ENCODE peak calls at places on chromosomes 16 and 17, in eight cellular contexts. W is AG04449, T is NCI-H510A treated with DMSO at 0.1 percent for 48 hours, O is GM13977, B is endodermal cell, K is A172, Q is astrocyte, M is RWPE1. I is an unnamed sample.

GRCh38 chr16:23060458-23061320 is 88.6 kb downstream of the USP31 start:
- DNase-seq in W (no peak), T (peak), O (peak), B (peak), K (peak), Q (peak), M (peak), I (peak)

GRCh38 chr16:50458694-50459271 is 89.4 kb upstream of the NKD1 start:
- DNase-seq in W (no peak), T (peak), O (no peak), B (peak), K (no peak), Q (no peak), M (no peak), I (no peak)

GRCh38 chr16:71552698-71553503 is 24.0 kb downstream of the TAT start:
- DNase-seq in W (no peak), T (no peak), O (no peak), B (peak), K (no peak), Q (no peak), M (no peak), I (no peak)

GRCh38 chr17:16281351-16281750 is 64.3 kb downstream of the PIGL start:
- DNase-seq in W (peak), T (no peak), O (no peak), B (no peak), K (peak), Q (peak), M (no peak), I (no peak)

GRCh38 chr17:81403040-81403467 is 7.8 kb downstream of the BAHCC1 start:
- DNase-seq in W (no peak), T (no peak), O (no peak), B (peak), K (no peak), Q (no peak), M (no peak), I (no peak)

GRCh38 chr16:10180771-10181163 is 1.5 kb downstream of the GRIN2A start:
- DNase-seq in W (no peak), T (no peak), O (peak), B (peak), K (no peak), Q (no peak), M (no peak), I (no peak)

GRCh38 chr17:77315551-77316190 is 174.9 kb downstream of the SEC14L1 start:
- DNase-seq in W (no peak), T (no peak), O (no peak), B (peak), K (peak), Q (no peak), M (no peak), I (no peak)

GRCh38 chr16:64182985-64183384 is 938.9 kb downstream of the CDH11 start:
- DNase-seq in W (no peak), T (no peak), O (no peak), B (no peak), K (no peak), Q (no peak), M (no peak), I (no peak)

GRCh38 chr17:48723555-48724239 is 712 bp downstream of the PRAC2 start:
- DNase-seq in W (no peak), T (peak), O (no peak), B (peak), K (no peak), Q (no peak), M (no peak), I (no peak)

GRCh38 chr17:66715745-66716156 is 119.2 kb upstream of the CACNG5 start:
- DNase-seq in W (peak), T (peak), O (peak), B (peak), K (peak), Q (peak), M (peak), I (peak)

GRCh38 chr16:72961115-72961832 is 86.7 kb downstream of the ZFHX3 start:
- DNase-seq in W (no peak), T (peak), O (no peak), B (no peak), K (no peak), Q (no peak), M (peak), I (peak)

GRCh38 chr16:48829361-48829760 is 219.4 kb upstream of the N4BP1 start:
- DNase-seq in W (no peak), T (no peak), O (no peak), B (peak), K (no peak), Q (no peak), M (no peak), I (no peak)

GRCh38 chr16:89565506-89566372 is 5.3 kb downstream of the RPL13 start:
- DNase-seq in W (no peak), T (peak), O (no peak), B (peak), K (no peak), Q (peak), M (peak), I (no peak)

GRCh38 chr17:57107498-57108101 is 22.6 kb downstream of the AKAP1 start:
- DNase-seq in W (no peak), T (peak), O (no peak), B (peak), K (peak), Q (peak), M (peak), I (peak)

GRCh38 chr17:28745052-28745776 is 1.4 kb downstream of the TRAF4 start:
- DNase-seq in W (no peak), T (peak), O (no peak), B (peak), K (peak), Q (peak), M (no peak), I (peak)

GRCh38 chr16:1066584-1067172 is 5.9 kb upstream of the SSTR5 start:
- DNase-seq in W (no peak), T (no peak), O (no peak), B (no peak), K (no peak), Q (no peak), M (no peak), I (no peak)

GRCh38 chr17:57715981-57716380 is 29.1 kb downstream of the CCDC182 start:
- DNase-seq in W (no peak), T (no peak), O (no peak), B (no peak), K (no peak), Q (no peak), M (no peak), I (no peak)

GRCh38 chr16:31118223-31119155 is 1.0 kb downstream of the KAT8 start:
- DNase-seq in W (peak), T (no peak), O (no peak), B (no peak), K (no peak), Q (peak), M (peak), I (no peak)

GRCh38 chr17:38750044-38750311 is 1.8 kb upstream of the PCGF2 start:
- DNase-seq in W (no peak), T (no peak), O (no peak), B (no peak), K (no peak), Q (no peak), M (no peak), I (no peak)

GRCh38 chr16:1193825-1194581 is 31.1 kb downstream of the TPSG1 start:
- DNase-seq in W (no peak), T (no peak), O (no peak), B (peak), K (no peak), Q (no peak), M (no peak), I (no peak)

GRCh38 chr16:813916-814412 is 13.4 kb upstream of the GNG13 start:
- DNase-seq in W (no peak), T (no peak), O (no peak), B (no peak), K (no peak), Q (no peak), M (no peak), I (no peak)

GRCh38 chr17:7825206-7825980 is 8.6 kb upstream of the KDM6B start:
- DNase-seq in W (no peak), T (no peak), O (no peak), B (peak), K (peak), Q (no peak), M (no peak), I (no peak)

GRCh38 chr16:983044-984030 is 1.8 kb downstream of the SOX8 start:
- DNase-seq in W (no peak), T (no peak), O (no peak), B (no peak), K (no peak), Q (no peak), M (no peak), I (no peak)

GRCh38 chr16:15650698-15651161 is 685 bp downstream of the NDE1 start:
- DNase-seq in W (no peak), T (peak), O (peak), B (peak), K (peak), Q (no peak), M (peak), I (no peak)

GRCh38 chr16:28495098-28495793 is 803 bp downstream of the APOBR start:
- DNase-seq in W (no peak), T (no peak), O (peak), B (no peak), K (no peak), Q (no peak), M (no peak), I (no peak)

GRCh38 chr16:8716592-8716991 is 42.2 kb downstream of the ABAT start:
- DNase-seq in W (no peak), T (peak), O (no peak), B (no peak), K (no peak), Q (peak), M (peak), I (peak)

GRCh38 chr16:83403751-83404150 is 404.0 kb upstream of the HSBP1 start:
- DNase-seq in W (no peak), T (no peak), O (no peak), B (no peak), K (peak), Q (peak), M (peak), I (no peak)

GRCh38 chr17:44279586-44280344 is 11.8 kb upstream of the SLC4A1 start:
- DNase-seq in W (peak), T (no peak), O (peak), B (peak), K (peak), Q (peak), M (peak), I (no peak)

GRCh38 chr17:38728290-38728831 is 1.8 kb upstream of the CISD3 start:
- DNase-seq in W (no peak), T (no peak), O (no peak), B (no peak), K (no peak), Q (no peak), M (no peak), I (no peak)

GRCh38 chr17:36911007-36911406 is 26.3 kb upstream of the LHX1 start:
- DNase-seq in W (no peak), T (no peak), O (no peak), B (no peak), K (no peak), Q (no peak), M (no peak), I (no peak)

GRCh38 chr16:30032083-30032819 is 1.2 kb upstream of the TLCD3B start:
- DNase-seq in W (no peak), T (peak), O (peak), B (peak), K (peak), Q (peak), M (peak), I (peak)

GRCh38 chr16:49838639-49839461 is 17.1 kb downstream of the ZNF423 start:
- DNase-seq in W (no peak), T (no peak), O (no peak), B (peak), K (no peak), Q (no peak), M (no peak), I (no peak)

GRCh38 chr16:21100447-21100846 is 50.2 kb downstream of the DNAH3 start:
- DNase-seq in W (no peak), T (no peak), O (no peak), B (no peak), K (peak), Q (peak), M (peak), I (no peak)

GRCh38 chr16:66358231-66358630 is 8.3 kb upstream of the CDH5 start:
- DNase-seq in W (no peak), T (no peak), O (no peak), B (no peak), K (no peak), Q (no peak), M (peak), I (no peak)

GRCh38 chr17:59437766-59438165 is 106.3 kb downstream of the YPEL2 start:
- DNase-seq in W (no peak), T (no peak), O (no peak), B (no peak), K (no peak), Q (no peak), M (no peak), I (no peak)

GRCh38 chr16:70391881-70392481 is 45.3 kb downstream of the DDX19A start:
- DNase-seq in W (no peak), T (no peak), O (no peak), B (no peak), K (peak), Q (no peak), M (peak), I (no peak)

GRCh38 chr17:38560503-38561318 is 45.0 kb downstream of the SRCIN1 start:
- DNase-seq in W (no peak), T (no peak), O (no peak), B (peak), K (no peak), Q (peak), M (no peak), I (no peak)

GRCh38 chr16:57345021-57345420 is 13.6 kb upstream of the CCL22 start:
- DNase-seq in W (no peak), T (no peak), O (no peak), B (no peak), K (no peak), Q (no peak), M (no peak), I (no peak)

I was measured in NCI-H187.